ENCODE peak calls at places on chromosomes 5 and 9, in nine cellular contexts. L, F, R, B, M, T, X, Y and A are unnamed samples.

GRCh38 chr9:2158111-2158610 is 143.0 kb downstream of the SMARCA2 start:
- DNase-seq in L (peak; percentile 69), F (peak; percentile 54), R (no peak), B (peak; percentile 48), M (peak; percentile 67), T (peak; percentile 50), X (no peak), Y (no peak), A (peak; percentile 43)

GRCh38 chr5:75365740-75366139 is 28.7 kb downstream of the HMGCR start:
- DNase-seq in L (no peak), F (no peak), R (no peak), B (no peak), M (peak; percentile 13), T (no peak), X (no peak), Y (no peak), A (no peak)

GRCh38 chr9:131739192-131739961 is 499 bp downstream of the RAPGEF1 start:
- DNase-seq in L (peak; percentile 83), F (no peak), R (peak; percentile 86), B (peak; percentile 45), M (no peak), T (no peak), X (peak; percentile 14), Y (no peak), A (peak; percentile 68)

GRCh38 chr5:75818661-75819060 is 101.4 kb upstream of the POC5 start:
- DNase-seq in L (no peak), F (no peak), R (no peak), B (no peak), M (no peak), T (no peak), X (no peak), Y (no peak), A (no peak)

GRCh38 chr5:145941677-145942130 is 5.3 kb downstream of the SH3RF2 start:
- DNase-seq in L (no peak), F (peak; percentile 73), R (no peak), B (no peak), M (peak; percentile 35), T (no peak), X (no peak), Y (no peak), A (no peak)

GRCh38 chr5:27619982-27620381 is 581.6 kb upstream of the CDH9 start:
- DNase-seq in L (no peak), F (no peak), R (no peak), B (no peak), M (no peak), T (no peak), X (no peak), Y (no peak), A (no peak)

GRCh38 chr9:79222483-79222882 is 349.3 kb upstream of the TLE4 start:
- DNase-seq in L (no peak), F (peak; percentile 71), R (no peak), B (no peak), M (no peak), T (no peak), X (no peak), Y (no peak), A (no peak)

GRCh38 chr9:79692857-79693571 is 121.2 kb downstream of the TLE4 start:
- DNase-seq in L (no peak), F (peak; percentile 40), R (no peak), B (no peak), M (peak; percentile 33), T (no peak), X (no peak), Y (no peak), A (no peak)

GRCh38 chr5:68224561-68225187 is 9.1 kb downstream of the PIK3R1 start:
- DNase-seq in L (no peak), F (peak; percentile 67), R (no peak), B (no peak), M (peak; percentile 56), T (no peak), X (no peak), Y (no peak), A (no peak)

GRCh38 chr5:68220914-68221313 is 5.4 kb downstream of the PIK3R1 start:
- DNase-seq in L (no peak), F (no peak), R (no peak), B (no peak), M (no peak), T (no peak), X (no peak), Y (no peak), A (no peak)

GRCh38 chr5:68221488-68221887 is 5.9 kb downstream of the PIK3R1 start:
- DNase-seq in L (no peak), F (no peak), R (no peak), B (no peak), M (no peak), T (no peak), X (no peak), Y (no peak), A (no peak)

GRCh38 chr5:68222310-68222709 is 6.8 kb downstream of the PIK3R1 start:
- DNase-seq in L (no peak), F (no peak), R (no peak), B (no peak), M (no peak), T (no peak), X (no peak), Y (no peak), A (no peak)

GRCh38 chr5:68222824-68223354 is 7.3 kb downstream of the PIK3R1 start:
- DNase-seq in L (no peak), F (no peak), R (no peak), B (no peak), M (no peak), T (no peak), X (no peak), Y (no peak), A (no peak)
- H3K4me1 ChIP-seq in L (peaks cover 55% of the 10 kb centered on the region), F (peaks cover 8% of the 10 kb centered on the region), R (peaks cover 1% of the 10 kb centered on the region), B (peaks cover 42% of the 10 kb centered on the region), M (peaks cover 6% of the 10 kb centered on the region), T (peaks cover 19% of the 10 kb centered on the region), X (peaks cover 4% of the 10 kb centered on the region), Y (peaks cover 72% of the 10 kb centered on the region), A (peaks cover 48% of the 10 kb centered on the region)

DNA sequence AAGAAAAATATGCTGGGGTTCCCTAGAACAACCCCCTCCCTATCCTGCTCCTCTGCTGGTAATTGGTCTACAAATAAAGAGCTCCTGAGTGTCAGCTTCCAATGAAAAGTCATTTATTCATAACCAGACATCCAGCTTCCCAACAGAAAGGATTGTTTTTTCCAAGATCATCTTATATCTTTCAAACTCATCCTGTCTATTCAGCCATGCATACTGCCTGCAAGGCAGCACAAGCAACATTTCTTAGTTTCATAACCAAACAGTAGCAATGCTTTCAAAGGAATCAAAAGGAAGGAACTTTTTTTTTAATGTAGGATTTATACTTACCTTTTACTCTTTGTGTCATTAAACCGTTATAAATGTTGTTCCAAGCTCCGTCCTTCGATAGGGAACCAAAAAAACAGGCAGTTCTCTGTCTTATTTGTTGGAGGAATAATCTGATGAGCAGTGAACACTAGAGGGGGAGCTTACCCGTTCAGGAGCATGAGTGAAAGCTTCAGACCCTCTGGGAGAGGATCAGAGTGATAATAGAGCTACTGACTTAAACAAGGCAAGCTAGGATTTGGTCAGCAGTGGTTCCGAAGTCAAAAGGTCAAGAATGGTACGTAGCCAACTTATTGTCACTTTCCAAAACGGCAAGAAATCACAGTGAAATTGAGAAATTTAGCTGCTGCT is 893.1 kb downstream of the NR2F1-AS1 start:
- DNase-seq in L (no peak), F (peak; percentile 56), R (no peak), B (no peak), M (peak; percentile 78), T (no peak), X (peak; percentile 62), Y (no peak), A (no peak)
- H3K4me3 ChIP-seq in L (peak overlapping the region; percentile 12), F (no peak overlapping the region), R (no peak overlapping the region), B (no peak overlapping the region), M (peak overlapping the region; percentile 1), T (no peak overlapping the region), X (no peak overlapping the region), Y (no peak overlapping the region), A (no peak overlapping the region)

GRCh38 chr9:136024286-136024685 is 63.1 kb upstream of the UBAC1 start:
- DNase-seq in L (no peak), F (no peak), R (no peak), B (no peak), M (no peak), T (no peak), X (no peak), Y (no peak), A (no peak)

GRCh38 chr9:136023401-136024225 is 62.4 kb upstream of the UBAC1 start:
- DNase-seq in L (peak; percentile 66), F (peak; percentile 32), R (peak; percentile 85), B (peak; percentile 35), M (peak; percentile 81), T (no peak), X (no peak), Y (no peak), A (no peak)

GRCh38 chr9:136024696-136025316 is 63.6 kb upstream of the UBAC1 start:
- DNase-seq in L (no peak), F (no peak), R (no peak), B (peak; percentile 10), M (no peak), T (no peak), X (no peak), Y (no peak), A (no peak)

GRCh38 chr9:136026266-136026942 is 65.2 kb upstream of the UBAC1 start:
- DNase-seq in L (no peak), F (no peak), R (no peak), B (no peak), M (no peak), T (no peak), X (no peak), Y (no peak), A (no peak)

GRCh38 chr9:136025481-136025880 is 64.3 kb upstream of the UBAC1 start:
- DNase-seq in L (no peak), F (no peak), R (no peak), B (no peak), M (no peak), T (no peak), X (no peak), Y (no peak), A (no peak)
- H3K27me3 ChIP-seq in L (no peaks in the 10 kb centered on the region), F (no peaks in the 10 kb centered on the region), R (no peaks in the 10 kb centered on the region), B (no peaks in the 10 kb centered on the region), M (no peaks in the 10 kb centered on the region), T (no peaks in the 10 kb centered on the region), X (no peaks in the 10 kb centered on the region), Y (no peaks in the 10 kb centered on the region), A (no peaks in the 10 kb centered on the region)

GRCh38 chr5:158383485-158383884 is 524.5 kb upstream of the CLINT1 start:
- DNase-seq in L (no peak), F (no peak), R (no peak), B (no peak), M (no peak), T (no peak), X (no peak), Y (no peak), A (no peak)

GRCh38 chr5:158376679-158377078 is 517.7 kb upstream of the CLINT1 start:
- DNase-seq in L (no peak), F (no peak), R (no peak), B (no peak), M (no peak), T (no peak), X (no peak), Y (no peak), A (no peak)

GRCh38 chr5:158382473-158382872 is 523.5 kb upstream of the CLINT1 start:
- DNase-seq in L (peak; percentile 70), F (peak; percentile 95), R (peak; percentile 83), B (peak; percentile 33), M (peak; percentile 97), T (peak; percentile 58), X (no peak), Y (peak; percentile 69), A (no peak)

GRCh38 chr5:158378931-158379330 is 520.0 kb upstream of the CLINT1 start:
- DNase-seq in L (no peak), F (no peak), R (no peak), B (no peak), M (no peak), T (no peak), X (no peak), Y (no peak), A (no peak)

DNA sequence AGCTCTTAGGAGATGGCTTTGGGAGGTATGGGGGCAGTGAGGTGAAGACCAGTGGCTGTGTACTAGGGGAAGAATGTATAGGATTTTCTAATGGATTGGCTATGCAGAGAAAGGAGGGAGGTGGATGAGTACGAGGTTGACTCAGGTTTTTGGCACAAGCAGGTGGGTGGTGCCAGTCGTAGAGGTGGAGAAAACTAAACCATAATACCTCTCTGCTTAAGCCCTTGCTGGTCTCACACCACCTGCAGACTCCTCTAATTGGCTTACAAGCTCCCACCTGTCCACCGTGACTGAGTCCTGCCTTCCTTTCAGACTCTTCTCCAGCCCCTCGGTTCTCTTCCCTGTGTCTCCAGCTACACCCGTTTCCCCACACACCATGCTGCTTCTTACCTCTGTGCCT is 521.7 kb upstream of the CLINT1 start:
- DNase-seq in L (no peak), F (no peak), R (no peak), B (no peak), M (no peak), T (no peak), X (no peak), Y (no peak), A (no peak)
- H3K4me1 ChIP-seq in L (peaks cover 14% of the 10 kb centered on the region), F (peaks cover 44% of the 10 kb centered on the region), R (peaks cover 4% of the 10 kb centered on the region), B (no peaks in the 10 kb centered on the region), M (peaks cover 8% of the 10 kb centered on the region), T (peaks cover 3% of the 10 kb centered on the region), X (no peaks in the 10 kb centered on the region), Y (peaks cover 33% of the 10 kb centered on the region), A (no peaks in the 10 kb centered on the region)